ENCODE peak calls at places on chromosomes 6 and 20, in five cellular contexts. H is cardiac muscle cell, Z is HepG2, B is SK-N-SH, T is fibroblast of lung. U is an unnamed sample.
A peak's percentile ranks its signal among the peaks of the same experiment; 100 is the strongest.

GRCh38 chr6:48845219-48845618 is 617.8 kb downstream of the MMUT start:
- DNase-seq in Z (no peak), T (no peak), B (no peak), H (no peak), U (no peak)

GRCh38 chr6:25652007-25652515 is at the start of gene SCGN:
- DNase-seq in H (peak; percentile 77), Z (peak; percentile 55), B (peak; percentile 76), T (peak; percentile 67), U (peak; percentile 90)

GRCh38 chr6:26273673-26274595 is 91.1 kb upstream of the BTN3A2 start:
- DNase-seq in H (peak; percentile 47), T (peak; percentile 52), Z (no peak), B (no peak), U (no peak)

GRCh38 chr6:43838276-43839036 is 68.4 kb downstream of the VEGFA start:
- DNase-seq in B (peak; percentile 62), T (peak; percentile 74), Z (peak; percentile 41), H (peak; percentile 87), U (peak; percentile 51)

GRCh38 chr6:158938811-158939254 is 61.2 kb downstream of the RSPH3 start:
- DNase-seq in T (no peak), B (no peak), Z (no peak), H (peak; percentile 12), U (no peak)

GRCh38 chr6:104182811-104183210 is 676.9 kb downstream of the HACE1 start:
- DNase-seq in H (peak; percentile 2), B (no peak), Z (no peak), T (no peak), U (no peak)

GRCh38 chr6:44851176-44851575 is 463.7 kb downstream of the CDC5L start:
- DNase-seq in H (peak; percentile 79), B (no peak), T (peak; percentile 53), Z (no peak), U (no peak)

GRCh38 chr20:45968801-45969711 is 2.9 kb downstream of the ZNF335 start:
- DNase-seq in B (no peak), H (no peak), Z (no peak), T (no peak), U (peak; percentile 33)

GRCh38 chr20:13799974-13800373 is 15.1 kb downstream of the NDUFAF5 start:
- DNase-seq in Z (no peak), H (peak; percentile 16), T (no peak), B (no peak), U (no peak)

GRCh38 chr6:137342607-137343186 is 123.5 kb upstream of the IFNGR1 start:
- DNase-seq in H (no peak), T (peak; percentile 34), B (peak; percentile 5), Z (no peak), U (no peak)

GRCh38 chr6:73713426-73714147 is 17.6 kb downstream of the CD109 start:
- DNase-seq in H (peak; percentile 23), Z (no peak), T (no peak), B (no peak), U (no peak)

GRCh38 chr6:112620832-112621569 is 273.9 kb downstream of the RFPL4B start:
- DNase-seq in T (peak; percentile 81), H (peak; percentile 66), Z (no peak), B (no peak), U (no peak)

GRCh38 chr6:35048631-35049083 is 92.5 kb downstream of the TCP11 start:
- DNase-seq in Z (no peak), H (peak; percentile 86), T (peak; percentile 95), B (peak; percentile 30), U (no peak)

GRCh38 chr6:36131517-36132220 is 1.4 kb downstream of the MAPK13 start:
- DNase-seq in Z (peak; percentile 84), H (peak; percentile 79), B (peak; percentile 87), T (peak; percentile 86), U (peak; percentile 77)

DNA sequence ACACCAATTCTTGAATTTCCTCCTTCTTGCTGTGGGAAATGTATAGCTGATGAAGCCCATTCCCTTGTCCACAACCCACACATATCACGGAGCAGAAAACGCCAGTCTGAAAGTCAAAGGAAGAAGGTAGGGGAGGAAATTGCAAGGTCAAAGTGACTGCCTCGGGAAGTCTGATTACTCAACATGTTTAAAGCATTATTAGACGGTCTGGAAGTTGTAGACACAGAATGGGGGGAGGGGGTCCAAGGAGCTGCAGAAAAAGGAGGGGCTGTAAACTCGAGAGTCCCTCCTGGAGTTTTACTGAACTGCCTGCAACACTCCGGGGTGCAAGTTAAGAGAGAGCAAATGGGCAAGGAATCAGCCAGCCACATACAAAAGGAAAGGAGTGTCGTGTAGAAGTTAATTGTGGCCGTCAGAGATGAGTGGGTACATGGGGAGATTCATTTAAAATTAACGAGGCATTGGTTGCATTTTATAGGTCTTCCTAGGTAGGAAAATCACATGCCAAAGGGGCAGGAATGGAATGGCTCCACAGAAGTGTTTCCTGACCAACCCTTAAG is 417.6 kb upstream of the JARID2 start:
- DNase-seq in Z (no peak), T (no peak), B (no peak), H (no peak), U (no peak)
- H3K4me1 ChIP-seq in Z (no peaks in the 10 kb centered on the region), T (no peaks in the 10 kb centered on the region), B (no peaks in the 10 kb centered on the region), H (peaks cover 10% of the 10 kb centered on the region), U (no peaks in the 10 kb centered on the region)

DNA sequence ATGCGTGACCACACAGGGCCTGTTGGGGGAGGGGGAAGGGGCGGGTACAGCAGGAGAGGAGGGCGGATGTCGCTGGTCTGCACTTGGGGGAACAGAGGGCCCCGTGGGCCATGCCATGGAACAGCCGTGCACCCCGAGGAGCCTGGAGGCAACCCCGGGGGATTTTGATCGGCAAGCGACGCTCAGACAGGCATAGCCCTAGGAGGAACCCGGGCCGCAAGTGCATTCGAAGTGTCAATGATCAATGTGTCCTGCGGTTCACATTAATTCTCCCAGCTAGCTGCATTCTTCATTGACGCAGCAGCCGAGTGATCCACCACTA is 772.8 kb upstream of the DEFB115 start:
- DNase-seq in H (no peak), B (peak; percentile 5), Z (no peak), T (no peak), U (no peak)
- H3K9me3 ChIP-seq in H (no peaks in the 10 kb centered on the region), B (no peaks in the 10 kb centered on the region), Z (peaks cover 88% of the 10 kb centered on the region), T (no peaks in the 10 kb centered on the region), U (no peaks in the 10 kb centered on the region)

GRCh38 chr20:62875419-62876355 is 14.1 kb upstream of the TCFL5 start:
- DNase-seq in H (peak; percentile 91), B (peak; percentile 93), T (peak; percentile 84), Z (peak; percentile 92), U (peak; percentile 71)

GRCh38 chr20:62873280-62873679 is 11.7 kb upstream of the TCFL5 start:
- DNase-seq in Z (no peak), H (no peak), B (no peak), T (no peak), U (peak; percentile 10)

GRCh38 chr20:62872184-62872862 is 10.7 kb upstream of the TCFL5 start:
- DNase-seq in T (no peak), Z (peak; percentile 89), B (no peak), H (no peak), U (no peak)

GRCh38 chr20:62874745-62875344 is 13.2 kb upstream of the TCFL5 start:
- DNase-seq in Z (peak; percentile 50), T (no peak), H (peak; percentile 27), B (peak; percentile 56), U (no peak)

DNA sequence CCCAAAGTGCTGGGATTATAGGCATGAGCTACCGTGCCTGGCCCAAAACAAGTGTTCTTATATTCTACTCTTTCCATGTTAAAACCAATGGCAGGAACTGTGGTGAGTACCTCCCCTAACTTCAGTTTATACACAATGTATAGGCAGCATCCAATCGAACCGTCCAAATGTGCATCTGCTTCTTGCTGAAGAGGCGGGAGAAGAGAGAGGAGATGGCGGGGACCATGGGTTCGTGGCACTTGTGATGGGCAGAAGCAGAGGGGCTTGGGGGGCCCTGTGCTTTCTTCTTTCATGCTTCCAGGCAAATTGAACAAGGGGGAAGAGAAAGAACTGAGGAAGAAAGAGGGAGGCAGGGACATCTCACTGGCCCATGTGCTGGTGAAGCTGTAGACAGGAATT is 11.2 kb upstream of the TCFL5 start:
- DNase-seq in Z (no peak), T (no peak), H (no peak), B (no peak), U (no peak)
- H3K4me1 ChIP-seq in Z (peaks cover 59% of the 10 kb centered on the region), T (peaks cover 18% of the 10 kb centered on the region), H (no peaks in the 10 kb centered on the region), B (peaks cover 4% of the 10 kb centered on the region), U (no peaks in the 10 kb centered on the region)

GRCh38 chr20:30812739-30813411 is 444.6 kb upstream of the DEFB115 start:
- DNase-seq in B (peak; percentile 17), T (no peak), H (no peak), Z (no peak), U (no peak)

GRCh38 chr20:30811896-30812671 is 445.4 kb upstream of the DEFB115 start:
- DNase-seq in B (peak; percentile 88), H (peak; percentile 68), T (peak; percentile 49), Z (no peak), U (no peak)

GRCh38 chr20:30815577-30816181 is 441.8 kb upstream of the DEFB115 start:
- DNase-seq in T (no peak), B (peak; percentile 53), H (no peak), Z (no peak), U (no peak)

DNA sequence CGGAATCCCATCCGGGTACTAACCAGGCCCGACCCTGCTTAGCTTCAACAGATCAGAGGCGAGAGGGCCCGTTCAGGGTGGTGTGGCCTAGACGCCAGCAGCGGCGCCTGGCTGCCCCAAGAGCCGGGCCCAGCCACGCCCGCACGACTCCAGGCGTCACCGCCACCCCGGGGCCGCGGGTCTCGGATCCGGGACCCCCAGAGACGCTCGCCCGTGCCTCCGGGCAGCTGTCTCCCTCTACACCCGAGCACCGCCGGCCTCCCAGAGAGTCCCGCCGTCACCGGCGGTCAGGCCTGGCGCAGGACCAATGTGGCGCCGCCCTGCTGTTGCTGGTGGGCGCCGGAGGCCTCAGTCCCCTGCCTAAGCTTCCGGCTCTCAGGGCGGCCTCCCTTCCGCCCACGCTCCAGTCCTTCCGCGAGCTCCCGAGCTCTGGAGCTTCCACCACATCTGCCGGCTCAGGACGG is 441.2 kb upstream of the DEFB115 start:
- DNase-seq in H (peak; percentile 68), Z (no peak), B (peak; percentile 34), T (peak; percentile 7), U (peak; percentile 89)
- H3K9me3 ChIP-seq in H (peaks cover 7% of the 10 kb centered on the region), Z (peaks cover 41% of the 10 kb centered on the region), B (peaks cover 3% of the 10 kb centered on the region), T (no peaks in the 10 kb centered on the region), U (no peaks in the 10 kb centered on the region)

GRCh38 chr6:33273924-33274902 is 2.3 kb downstream of the RPS18 start:
- DNase-seq in B (no peak), H (no peak), Z (no peak), T (no peak), U (no peak)
- H3K4me1 ChIP-seq in B (peaks cover 39% of the 10 kb centered on the region), H (peaks cover 10% of the 10 kb centered on the region), Z (peaks cover 48% of the 10 kb centered on the region), T (peaks cover 19% of the 10 kb centered on the region), U (peaks cover 32% of the 10 kb centered on the region)

DNA sequence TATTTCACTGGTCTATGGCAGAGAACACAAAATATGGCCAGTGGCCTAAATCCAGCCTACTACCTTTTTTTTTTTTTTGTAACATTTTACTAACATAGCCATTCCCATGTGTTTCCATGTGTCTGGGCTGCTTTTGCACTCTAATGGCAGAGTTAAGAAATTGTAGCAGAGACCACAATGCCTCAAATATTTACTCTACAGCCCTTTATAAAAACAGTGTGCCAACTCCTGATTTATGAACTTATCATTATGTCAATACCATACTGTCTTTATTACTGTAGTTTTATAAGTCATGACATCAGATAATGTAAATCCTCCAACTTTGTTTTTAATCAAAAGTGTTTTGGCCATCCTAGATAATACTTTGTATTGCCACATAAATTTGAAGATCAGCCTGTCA is 27.4 kb upstream of the CAP2 start:
- DNase-seq in T (no peak), B (no peak), H (no peak), Z (no peak), U (no peak)
- H3K9me3 ChIP-seq in T (no peaks in the 10 kb centered on the region), B (peaks cover 12% of the 10 kb centered on the region), H (no peaks in the 10 kb centered on the region), Z (peaks cover 10% of the 10 kb centered on the region), U (no peaks in the 10 kb centered on the region)

U was measured in pancreas.